ENCODE peak calls at places on chromosome 20, in ten cellular contexts. One of them, this sample, is unnamed.

GRCh38 chr20:3606021-3606420 is 57.2 kb downstream of the GFRA4 start:
- DNase-seq in A549: no peak
- DNase-seq in iPS DF 6.9: no peak
- DNase-seq in IMR-90: peak; percentile 63
- DNase-seq in CD8-positive, alpha-beta memory T cell: no peak
- DNase-seq in skeletal muscle cell: no peak
- DNase-seq in GM12865: no peak
- DNase-seq in Peyer's patch: no peak
- DNase-seq in heart left ventricle: no peak
- DNase-seq in fibroblast of mammary gland: no peak
- DNase-seq in this sample: no peak

GRCh38 chr20:59632426-59633113 is 28.2 kb downstream of the PHACTR3 start:
- DNase-seq in A549: no peak
- DNase-seq in iPS DF 6.9: no peak
- DNase-seq in IMR-90: no peak
- DNase-seq in CD8-positive, alpha-beta memory T cell: no peak
- DNase-seq in skeletal muscle cell: no peak
- DNase-seq in GM12865: no peak
- DNase-seq in Peyer's patch: no peak
- DNase-seq in heart left ventricle: no peak
- DNase-seq in fibroblast of mammary gland: no peak
- DNase-seq in this sample: no peak

GRCh38 chr20:15976047-15976731 is 597.1 kb downstream of the KIF16B start:
- DNase-seq in A549: no peak
- DNase-seq in iPS DF 6.9: peak; percentile 75
- DNase-seq in IMR-90: no peak
- DNase-seq in CD8-positive, alpha-beta memory T cell: no peak
- DNase-seq in skeletal muscle cell: no peak
- DNase-seq in GM12865: no peak
- DNase-seq in Peyer's patch: no peak
- DNase-seq in heart left ventricle: no peak
- DNase-seq in fibroblast of mammary gland: no peak
- DNase-seq in this sample: no peak

GRCh38 chr20:44247676-44248419 is 740 bp downstream of the GDAP1L1 start:
- DNase-seq in A549: peak; percentile 35
- DNase-seq in iPS DF 6.9: peak; percentile 57
- DNase-seq in IMR-90: peak; percentile 15
- DNase-seq in CD8-positive, alpha-beta memory T cell: no peak
- DNase-seq in skeletal muscle cell: peak; percentile 1
- DNase-seq in GM12865: peak; percentile 24
- DNase-seq in Peyer's patch: no peak
- DNase-seq in heart left ventricle: peak; percentile 37
- DNase-seq in fibroblast of mammary gland: peak; percentile 22
- DNase-seq in this sample: peak; percentile 28

GRCh38 chr20:35171753-35172433 is at the start of gene PROCR:
- DNase-seq in A549: peak; percentile 96
- DNase-seq in iPS DF 6.9: peak; percentile 50
- DNase-seq in IMR-90: peak; percentile 90
- DNase-seq in CD8-positive, alpha-beta memory T cell: no peak
- DNase-seq in skeletal muscle cell: peak; percentile 72
- DNase-seq in GM12865: no peak
- DNase-seq in Peyer's patch: peak; percentile 86
- DNase-seq in heart left ventricle: peak; percentile 88
- DNase-seq in fibroblast of mammary gland: peak; percentile 95
- DNase-seq in this sample: no peak

GRCh38 chr20:61118429-61119224 is 133.4 kb upstream of the CDH4 start:
- DNase-seq in A549: peak; percentile 90
- DNase-seq in iPS DF 6.9: no peak
- DNase-seq in IMR-90: peak; percentile 85
- DNase-seq in CD8-positive, alpha-beta memory T cell: no peak
- DNase-seq in skeletal muscle cell: peak; percentile 90
- DNase-seq in GM12865: no peak
- DNase-seq in Peyer's patch: no peak
- DNase-seq in heart left ventricle: no peak
- DNase-seq in fibroblast of mammary gland: peak; percentile 87
- DNase-seq in this sample: no peak

GRCh38 chr20:35617397-35618031 is 1.9 kb downstream of the SPAG4 start:
- DNase-seq in A549: peak; percentile 75
- DNase-seq in iPS DF 6.9: no peak
- DNase-seq in IMR-90: peak; percentile 53
- DNase-seq in CD8-positive, alpha-beta memory T cell: no peak
- DNase-seq in skeletal muscle cell: peak; percentile 56
- DNase-seq in GM12865: peak; percentile 78
- DNase-seq in Peyer's patch: no peak
- DNase-seq in heart left ventricle: peak; percentile 59
- DNase-seq in fibroblast of mammary gland: peak; percentile 58
- DNase-seq in this sample: no peak

GRCh38 chr20:35014537-35014936 is 58.9 kb downstream of the MYH7B start:
- DNase-seq in A549: no peak
- DNase-seq in iPS DF 6.9: no peak
- DNase-seq in IMR-90: no peak
- DNase-seq in CD8-positive, alpha-beta memory T cell: no peak
- DNase-seq in skeletal muscle cell: no peak
- DNase-seq in GM12865: no peak
- DNase-seq in Peyer's patch: no peak
- DNase-seq in heart left ventricle: no peak
- DNase-seq in fibroblast of mammary gland: no peak
- DNase-seq in this sample: no peak

GRCh38 chr20:35333606-35334005 is 41.4 kb upstream of the FAM83C start:
- DNase-seq in A549: no peak
- DNase-seq in iPS DF 6.9: no peak
- DNase-seq in IMR-90: no peak
- DNase-seq in CD8-positive, alpha-beta memory T cell: no peak
- DNase-seq in skeletal muscle cell: no peak
- DNase-seq in GM12865: no peak
- DNase-seq in Peyer's patch: no peak
- DNase-seq in heart left ventricle: no peak
- DNase-seq in fibroblast of mammary gland: no peak
- DNase-seq in this sample: no peak

GRCh38 chr20:14583413-14583812 is 246.0 kb upstream of the FLRT3 start:
- DNase-seq in A549: peak; percentile 66
- DNase-seq in iPS DF 6.9: no peak
- DNase-seq in IMR-90: peak; percentile 4
- DNase-seq in CD8-positive, alpha-beta memory T cell: no peak
- DNase-seq in skeletal muscle cell: no peak
- DNase-seq in GM12865: no peak
- DNase-seq in Peyer's patch: no peak
- DNase-seq in heart left ventricle: no peak
- DNase-seq in fibroblast of mammary gland: peak; percentile 35
- DNase-seq in this sample: no peak

DNA sequence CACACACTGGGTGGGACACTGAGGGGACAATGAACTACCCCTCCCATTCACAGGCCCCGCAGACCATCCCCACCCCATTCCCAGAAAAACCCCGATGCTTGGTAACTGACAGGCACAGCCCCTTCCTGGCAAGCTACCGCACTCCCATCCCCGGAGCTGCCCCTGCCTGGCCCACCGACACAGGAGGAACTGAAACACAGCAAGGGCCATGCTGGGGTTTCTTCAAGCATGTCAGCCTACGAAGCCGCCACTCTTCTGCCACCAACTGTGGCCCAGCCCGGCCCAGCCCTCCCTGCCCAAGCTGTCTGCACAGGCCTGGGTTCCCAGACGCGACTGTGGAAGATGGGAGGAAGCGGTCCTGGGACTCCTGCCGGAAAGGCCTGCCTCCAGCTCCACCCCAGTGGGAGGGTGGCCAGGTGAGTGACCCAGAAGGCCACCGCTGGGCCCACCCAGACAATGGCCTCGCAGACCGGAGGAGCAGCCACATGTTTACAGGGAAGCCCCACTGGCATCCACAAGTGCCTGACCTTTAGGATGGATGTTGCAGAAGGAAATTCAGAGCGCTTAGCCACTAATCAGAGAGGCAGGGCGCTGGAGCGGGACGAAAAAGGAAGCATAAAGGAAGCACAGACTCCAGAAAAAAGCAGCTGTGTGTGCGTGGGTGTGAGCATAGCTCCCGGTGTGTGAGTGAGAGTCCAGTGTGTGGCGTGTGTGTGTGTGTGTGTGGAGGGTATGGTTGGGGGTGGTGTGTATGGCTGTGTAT is 91.5 kb downstream of the PRND start:
- DNase-seq in A549: no peak
- DNase-seq in iPS DF 6.9: no peak
- DNase-seq in IMR-90: no peak
- DNase-seq in CD8-positive, alpha-beta memory T cell: no peak
- DNase-seq in skeletal muscle cell: no peak
- DNase-seq in GM12865: peak; percentile 81
- DNase-seq in Peyer's patch: no peak
- DNase-seq in heart left ventricle: peak; percentile 59
- DNase-seq in fibroblast of mammary gland: no peak
- DNase-seq in this sample: no peak
- H3K4me3 ChIP-seq in A549: no peak overlapping the region
- H3K4me3 ChIP-seq in iPS DF 6.9: no peak overlapping the region
- H3K4me3 ChIP-seq in IMR-90: no peak overlapping the region
- H3K4me3 ChIP-seq in CD8-positive, alpha-beta memory T cell: peak overlapping the region; percentile 78
- H3K4me3 ChIP-seq in skeletal muscle cell: no peak overlapping the region
- H3K4me3 ChIP-seq in GM12865: peak overlapping the region; percentile 71
- H3K4me3 ChIP-seq in Peyer's patch: peak overlapping the region; percentile 1
- H3K4me3 ChIP-seq in heart left ventricle: peak overlapping the region; percentile 5
- H3K4me3 ChIP-seq in fibroblast of mammary gland: no peak overlapping the region
- H3K4me3 ChIP-seq in this sample: no peak overlapping the region

DNA sequence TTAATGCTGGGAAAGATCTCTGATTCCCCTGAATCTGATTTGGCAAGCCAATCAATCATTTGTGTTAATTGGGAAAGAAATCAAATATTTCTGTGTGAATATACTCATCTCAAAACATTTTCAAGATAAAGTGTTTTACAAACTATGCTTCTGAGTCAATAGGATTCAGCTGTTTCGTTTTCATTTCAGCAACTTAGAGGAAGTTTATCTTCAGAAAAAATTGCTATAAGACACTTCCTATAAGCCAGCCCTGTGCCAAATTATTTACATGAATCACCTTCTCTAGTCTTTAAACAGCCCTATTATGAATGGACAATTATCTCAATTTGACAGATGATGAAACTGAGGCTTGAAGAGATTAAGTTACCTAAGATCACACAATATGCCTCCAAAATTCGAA is 10.9 kb downstream of the DEFB129 start:
- DNase-seq in A549: no peak
- DNase-seq in iPS DF 6.9: no peak
- DNase-seq in IMR-90: no peak
- DNase-seq in CD8-positive, alpha-beta memory T cell: no peak
- DNase-seq in skeletal muscle cell: no peak
- DNase-seq in GM12865: no peak
- DNase-seq in Peyer's patch: no peak
- DNase-seq in heart left ventricle: no peak
- DNase-seq in fibroblast of mammary gland: no peak
- DNase-seq in this sample: no peak
- H3K4me3 ChIP-seq in A549: no peak overlapping the region
- H3K4me3 ChIP-seq in iPS DF 6.9: no peak overlapping the region
- H3K4me3 ChIP-seq in IMR-90: no peak overlapping the region
- H3K4me3 ChIP-seq in CD8-positive, alpha-beta memory T cell: peak overlapping the region; percentile 10
- H3K4me3 ChIP-seq in skeletal muscle cell: no peak overlapping the region
- H3K4me3 ChIP-seq in GM12865: no peak overlapping the region
- H3K4me3 ChIP-seq in Peyer's patch: peak overlapping the region; percentile 16
- H3K4me3 ChIP-seq in heart left ventricle: no peak overlapping the region
- H3K4me3 ChIP-seq in fibroblast of mammary gland: no peak overlapping the region
- H3K4me3 ChIP-seq in this sample: no peak overlapping the region

DNA sequence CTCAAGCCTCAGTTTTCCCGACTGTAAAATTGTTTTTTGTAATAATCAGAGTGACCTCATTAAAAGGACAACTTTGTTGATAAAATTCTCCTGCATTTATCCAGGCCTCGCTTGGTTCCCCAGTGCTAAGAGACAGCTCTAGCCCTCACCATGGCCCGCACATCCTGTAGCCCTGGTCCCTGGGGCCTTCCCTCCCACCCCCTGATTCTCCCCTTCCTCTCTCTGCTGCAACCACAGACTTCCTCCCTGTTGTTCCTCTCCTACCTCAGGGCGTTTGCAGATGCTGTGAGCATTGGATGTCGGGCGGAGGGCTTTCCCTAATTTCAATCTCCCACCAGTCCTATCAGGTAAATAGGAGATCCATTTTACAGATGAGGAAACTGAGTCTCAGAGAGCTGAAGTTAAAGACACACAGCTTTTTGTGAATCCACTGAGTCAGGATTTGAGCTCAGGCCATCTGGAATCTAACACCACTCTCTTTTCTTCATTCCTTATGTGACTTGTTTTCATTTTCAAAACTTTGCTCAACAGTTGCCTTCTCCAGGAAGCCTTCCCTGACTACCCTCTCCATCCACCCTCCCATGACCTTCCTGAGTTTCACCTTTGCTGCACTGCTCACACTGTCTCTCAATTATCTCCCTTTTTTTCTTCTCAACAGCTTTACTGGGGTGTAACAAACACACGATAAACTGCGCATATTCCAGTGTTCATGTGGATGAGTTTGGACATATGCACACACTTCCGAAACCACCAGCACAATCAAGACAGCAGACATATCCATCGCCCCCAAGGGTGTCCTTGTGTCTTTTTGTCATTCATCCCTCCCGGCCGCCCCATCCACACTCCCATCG is 107.1 kb downstream of the CEBPB start:
- DNase-seq in A549: no peak
- DNase-seq in iPS DF 6.9: no peak
- DNase-seq in IMR-90: no peak
- DNase-seq in CD8-positive, alpha-beta memory T cell: no peak
- DNase-seq in skeletal muscle cell: no peak
- DNase-seq in GM12865: no peak
- DNase-seq in Peyer's patch: no peak
- DNase-seq in heart left ventricle: no peak
- DNase-seq in fibroblast of mammary gland: no peak
- DNase-seq in this sample: peak; percentile 58
- H3K4me3 ChIP-seq in A549: no peak overlapping the region
- H3K4me3 ChIP-seq in iPS DF 6.9: no peak overlapping the region
- H3K4me3 ChIP-seq in IMR-90: no peak overlapping the region
- H3K4me3 ChIP-seq in CD8-positive, alpha-beta memory T cell: no peak overlapping the region
- H3K4me3 ChIP-seq in skeletal muscle cell: no peak overlapping the region
- H3K4me3 ChIP-seq in GM12865: no peak overlapping the region
- H3K4me3 ChIP-seq in Peyer's patch: no peak overlapping the region
- H3K4me3 ChIP-seq in heart left ventricle: no peak overlapping the region
- H3K4me3 ChIP-seq in fibroblast of mammary gland: no peak overlapping the region
- H3K4me3 ChIP-seq in this sample: no peak overlapping the region

DNA sequence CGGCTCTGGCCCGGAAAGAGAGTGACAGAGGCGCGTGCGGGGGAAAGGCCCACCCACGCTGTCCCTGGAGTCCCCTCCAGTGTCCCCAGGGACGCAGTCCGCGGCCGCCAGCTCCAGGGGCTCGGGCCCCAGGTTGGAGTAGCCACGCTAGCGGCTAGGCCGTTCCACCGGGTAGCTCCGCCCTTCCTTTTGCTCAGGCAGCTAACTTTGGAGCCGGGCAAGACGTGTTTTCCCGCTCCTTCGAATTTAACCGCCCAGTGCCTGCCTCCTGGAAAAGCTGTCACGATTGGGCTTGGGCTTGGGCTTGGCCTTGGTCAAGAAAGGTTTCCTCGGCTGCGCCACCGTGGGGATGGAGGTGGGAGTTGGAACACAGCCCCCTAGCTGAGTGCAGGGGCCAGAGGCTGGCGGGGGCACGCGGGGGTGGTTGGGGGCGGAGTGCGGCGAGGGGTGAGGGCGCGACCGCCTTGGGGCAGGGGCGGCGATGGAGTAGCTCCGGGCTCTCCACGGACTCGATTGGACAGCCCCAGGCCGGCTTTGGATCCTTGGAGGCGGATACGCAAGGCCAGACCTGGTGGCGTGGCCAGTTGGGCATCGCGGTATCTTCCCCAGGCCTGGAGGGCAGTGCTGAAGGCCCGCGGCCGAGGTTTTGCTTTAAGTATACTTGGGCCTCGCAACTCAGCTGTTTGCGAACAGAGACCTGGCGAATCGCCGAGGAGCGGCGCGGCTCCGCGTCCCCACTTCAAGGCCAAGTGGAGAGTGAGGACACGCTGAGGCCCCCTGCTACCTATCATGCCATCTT is 4.5 kb downstream of the LINC00237 start:
- DNase-seq in A549: no peak
- DNase-seq in iPS DF 6.9: no peak
- DNase-seq in IMR-90: no peak
- DNase-seq in CD8-positive, alpha-beta memory T cell: no peak
- DNase-seq in skeletal muscle cell: no peak
- DNase-seq in GM12865: peak; percentile 15
- DNase-seq in Peyer's patch: peak; percentile 52
- DNase-seq in heart left ventricle: peak; percentile 22
- DNase-seq in fibroblast of mammary gland: no peak
- DNase-seq in this sample: no peak
- H3K4me3 ChIP-seq in A549: no peak overlapping the region
- H3K4me3 ChIP-seq in iPS DF 6.9: peak overlapping the region; percentile 37
- H3K4me3 ChIP-seq in IMR-90: no peak overlapping the region
- H3K4me3 ChIP-seq in CD8-positive, alpha-beta memory T cell: peak overlapping the region; percentile 60
- H3K4me3 ChIP-seq in skeletal muscle cell: peak overlapping the region; percentile 31
- H3K4me3 ChIP-seq in GM12865: peak overlapping the region; percentile 65
- H3K4me3 ChIP-seq in Peyer's patch: peak overlapping the region; percentile 62
- H3K4me3 ChIP-seq in heart left ventricle: peak overlapping the region; percentile 49
- H3K4me3 ChIP-seq in fibroblast of mammary gland: no peak overlapping the region
- H3K4me3 ChIP-seq in this sample: peak overlapping the region; percentile 44